ENCODE peak calls at places on chromosomes 11 and 22, in six cellular contexts. One of them, this sample, is unnamed.

GRCh38 chr11:96199563-96200025 is 143.4 kb downstream of the MAML2 start:
- DNase-seq in brain microvascular endothelial cell: peak
- DNase-seq in tibial artery: no peak
- DNase-seq in IMR-90: peak
- DNase-seq in SJSA1: peak
- DNase-seq in AG09309: peak
- DNase-seq in this sample: no peak

GRCh38 chr11:120956710-120957500 is 67.0 kb upstream of the TBCEL start:
- DNase-seq in brain microvascular endothelial cell: no peak
- DNase-seq in tibial artery: no peak
- DNase-seq in IMR-90: no peak
- DNase-seq in SJSA1: no peak
- DNase-seq in AG09309: no peak
- DNase-seq in this sample: peak

GRCh38 chr22:36900880-36901279 is 12.5 kb upstream of the CSF2RB start:
- DNase-seq in brain microvascular endothelial cell: no peak
- DNase-seq in tibial artery: no peak
- DNase-seq in IMR-90: no peak
- DNase-seq in SJSA1: no peak
- DNase-seq in AG09309: no peak
- DNase-seq in this sample: no peak

GRCh38 chr11:765802-766091 is 11.5 kb downstream of the GATD1 start:
- DNase-seq in brain microvascular endothelial cell: no peak
- DNase-seq in tibial artery: no peak
- DNase-seq in IMR-90: no peak
- DNase-seq in SJSA1: no peak
- DNase-seq in AG09309: no peak
- DNase-seq in this sample: no peak

GRCh38 chr22:33883961-33884808 is 36.1 kb downstream of the LARGE1 start:
- DNase-seq in brain microvascular endothelial cell: no peak
- DNase-seq in tibial artery: no peak
- DNase-seq in IMR-90: no peak
- DNase-seq in SJSA1: no peak
- DNase-seq in AG09309: no peak
- DNase-seq in this sample: no peak

GRCh38 chr11:131025020-131025419 is 108.7 kb upstream of the SNX19 start:
- DNase-seq in brain microvascular endothelial cell: peak
- DNase-seq in tibial artery: no peak
- DNase-seq in IMR-90: peak
- DNase-seq in SJSA1: no peak
- DNase-seq in AG09309: peak
- DNase-seq in this sample: peak

GRCh38 chr11:86749376-86749775 is 51.0 kb upstream of the PRSS23 start:
- DNase-seq in brain microvascular endothelial cell: no peak
- DNase-seq in tibial artery: no peak
- DNase-seq in IMR-90: no peak
- DNase-seq in SJSA1: no peak
- DNase-seq in AG09309: no peak
- DNase-seq in this sample: no peak

GRCh38 chr11:114472661-114473060 is 33.4 kb downstream of the REXO2 start:
- DNase-seq in brain microvascular endothelial cell: no peak
- DNase-seq in tibial artery: no peak
- DNase-seq in IMR-90: no peak
- DNase-seq in SJSA1: no peak
- DNase-seq in AG09309: no peak
- DNase-seq in this sample: no peak

GRCh38 chr11:94948070-94948617 is 25.2 kb downstream of the CWC15 start:
- DNase-seq in brain microvascular endothelial cell: no peak
- DNase-seq in tibial artery: no peak
- DNase-seq in IMR-90: peak
- DNase-seq in SJSA1: peak
- DNase-seq in AG09309: peak
- DNase-seq in this sample: no peak

GRCh38 chr11:114237321-114238280 is 58.6 kb upstream of the NNMT start:
- DNase-seq in brain microvascular endothelial cell: no peak
- DNase-seq in tibial artery: no peak
- DNase-seq in IMR-90: peak
- DNase-seq in SJSA1: no peak
- DNase-seq in AG09309: no peak
- DNase-seq in this sample: no peak

GRCh38 chr11:96464695-96465307 is 75.0 kb downstream of the JRKL start:
- DNase-seq in brain microvascular endothelial cell: peak
- DNase-seq in tibial artery: no peak
- DNase-seq in IMR-90: peak
- DNase-seq in SJSA1: peak
- DNase-seq in AG09309: peak
- DNase-seq in this sample: peak

GRCh38 chr22:50276143-50276542 is 6.0 kb upstream of the MAPK11 start:
- DNase-seq in brain microvascular endothelial cell: no peak
- DNase-seq in tibial artery: peak
- DNase-seq in IMR-90: peak
- DNase-seq in SJSA1: no peak
- DNase-seq in AG09309: no peak
- DNase-seq in this sample: peak

GRCh38 chr11:43354311-43354710 is 4.4 kb upstream of the TTC17 start:
- DNase-seq in brain microvascular endothelial cell: no peak
- DNase-seq in tibial artery: no peak
- DNase-seq in IMR-90: no peak
- DNase-seq in SJSA1: no peak
- DNase-seq in AG09309: no peak
- DNase-seq in this sample: no peak

GRCh38 chr22:19184276-19184997 is 5.9 kb upstream of the SLC25A1 start:
- DNase-seq in brain microvascular endothelial cell: no peak
- DNase-seq in tibial artery: no peak
- DNase-seq in IMR-90: no peak
- DNase-seq in SJSA1: no peak
- DNase-seq in AG09309: no peak
- DNase-seq in this sample: no peak

GRCh38 chr11:56740886-56741285 is 7.6 kb downstream of the OR9G4 start:
- DNase-seq in brain microvascular endothelial cell: no peak
- DNase-seq in tibial artery: no peak
- DNase-seq in IMR-90: no peak
- DNase-seq in SJSA1: no peak
- DNase-seq in AG09309: no peak
- DNase-seq in this sample: no peak

GRCh38 chr11:4180441-4181183 is 86.0 kb downstream of the RRM1 start:
- DNase-seq in brain microvascular endothelial cell: no peak
- DNase-seq in tibial artery: no peak
- DNase-seq in IMR-90: no peak
- DNase-seq in SJSA1: no peak
- DNase-seq in AG09309: no peak
- DNase-seq in this sample: no peak

GRCh38 chr22:26041931-26042330 is 127.3 kb upstream of the SEZ6L start:
- DNase-seq in brain microvascular endothelial cell: no peak
- DNase-seq in tibial artery: no peak
- DNase-seq in IMR-90: no peak
- DNase-seq in SJSA1: no peak
- DNase-seq in AG09309: no peak
- DNase-seq in this sample: no peak

GRCh38 chr11:1233351-1234053 is 10.6 kb downstream of the MUC5B start:
- DNase-seq in brain microvascular endothelial cell: no peak
- DNase-seq in tibial artery: peak
- DNase-seq in IMR-90: no peak
- DNase-seq in SJSA1: no peak
- DNase-seq in AG09309: no peak
- DNase-seq in this sample: no peak

GRCh38 chr11:85827768-85828639 is 17.1 kb upstream of the SYTL2 start:
- DNase-seq in brain microvascular endothelial cell: peak
- DNase-seq in tibial artery: no peak
- DNase-seq in IMR-90: peak
- DNase-seq in SJSA1: peak
- DNase-seq in AG09309: peak
- DNase-seq in this sample: no peak

GRCh38 chr11:122697636-122698167 is 42.2 kb downstream of the UBASH3B start:
- DNase-seq in brain microvascular endothelial cell: no peak
- DNase-seq in tibial artery: no peak
- DNase-seq in IMR-90: peak
- DNase-seq in SJSA1: no peak
- DNase-seq in AG09309: no peak
- DNase-seq in this sample: peak

GRCh38 chr11:10758959-10759358 is 7.9 kb downstream of the CTR9 start:
- DNase-seq in brain microvascular endothelial cell: no peak
- DNase-seq in tibial artery: no peak
- DNase-seq in IMR-90: no peak
- DNase-seq in SJSA1: no peak
- DNase-seq in AG09309: no peak
- DNase-seq in this sample: no peak

GRCh38 chr11:36371590-36371989 is 75.5 kb downstream of the PRR5L start:
- DNase-seq in brain microvascular endothelial cell: no peak
- DNase-seq in tibial artery: no peak
- DNase-seq in IMR-90: no peak
- DNase-seq in SJSA1: no peak
- DNase-seq in AG09309: no peak
- DNase-seq in this sample: no peak

GRCh38 chr11:101127699-101128570 is 1.7 kb downstream of the PGR start:
- DNase-seq in brain microvascular endothelial cell: no peak
- DNase-seq in tibial artery: peak
- DNase-seq in IMR-90: no peak
- DNase-seq in SJSA1: peak
- DNase-seq in AG09309: no peak
- DNase-seq in this sample: no peak

GRCh38 chr11:110349109-110349996 is 52.9 kb upstream of the RDX start:
- DNase-seq in brain microvascular endothelial cell: no peak
- DNase-seq in tibial artery: no peak
- DNase-seq in IMR-90: no peak
- DNase-seq in SJSA1: peak
- DNase-seq in AG09309: no peak
- DNase-seq in this sample: no peak

GRCh38 chr22:17706451-17706900 is 67.8 kb downstream of the BID start:
- DNase-seq in brain microvascular endothelial cell: peak
- DNase-seq in tibial artery: peak
- DNase-seq in IMR-90: peak
- DNase-seq in SJSA1: peak
- DNase-seq in AG09309: peak
- DNase-seq in this sample: peak

GRCh38 chr22:38137876-38138687 is 27.6 kb upstream of the BAIAP2L2 start:
- DNase-seq in brain microvascular endothelial cell: no peak
- DNase-seq in tibial artery: peak
- DNase-seq in IMR-90: no peak
- DNase-seq in SJSA1: no peak
- DNase-seq in AG09309: no peak
- DNase-seq in this sample: no peak

GRCh38 chr11:70303070-70303469 is 32.6 kb downstream of the PPFIA1 start:
- DNase-seq in brain microvascular endothelial cell: no peak
- DNase-seq in tibial artery: no peak
- DNase-seq in IMR-90: peak
- DNase-seq in SJSA1: no peak
- DNase-seq in AG09309: peak
- DNase-seq in this sample: no peak

GRCh38 chr11:121435796-121436511 is 16.2 kb upstream of the SORL1 start:
- DNase-seq in brain microvascular endothelial cell: no peak
- DNase-seq in tibial artery: no peak
- DNase-seq in IMR-90: no peak
- DNase-seq in SJSA1: no peak
- DNase-seq in AG09309: no peak
- DNase-seq in this sample: no peak

GRCh38 chr11:75022759-75023396 is 34.1 kb downstream of the NEU3 start:
- DNase-seq in brain microvascular endothelial cell: peak
- DNase-seq in tibial artery: peak
- DNase-seq in IMR-90: peak
- DNase-seq in SJSA1: peak
- DNase-seq in AG09309: peak
- DNase-seq in this sample: peak

GRCh38 chr11:75024068-75024449 is 35.3 kb downstream of the NEU3 start:
- DNase-seq in brain microvascular endothelial cell: no peak
- DNase-seq in tibial artery: no peak
- DNase-seq in IMR-90: no peak
- DNase-seq in SJSA1: no peak
- DNase-seq in AG09309: no peak
- DNase-seq in this sample: no peak

GRCh38 chr11:75023446-75024067 is 34.8 kb downstream of the NEU3 start:
- DNase-seq in brain microvascular endothelial cell: no peak
- DNase-seq in tibial artery: no peak
- DNase-seq in IMR-90: peak
- DNase-seq in SJSA1: no peak
- DNase-seq in AG09309: no peak
- DNase-seq in this sample: no peak

GRCh38 chr11:75024764-75025211 is 36.1 kb downstream of the NEU3 start:
- DNase-seq in brain microvascular endothelial cell: no peak
- DNase-seq in tibial artery: no peak
- DNase-seq in IMR-90: no peak
- DNase-seq in SJSA1: no peak
- DNase-seq in AG09309: no peak
- DNase-seq in this sample: no peak

GRCh38 chr11:75022289-75022688 is 33.6 kb downstream of the NEU3 start:
- DNase-seq in brain microvascular endothelial cell: no peak
- DNase-seq in tibial artery: no peak
- DNase-seq in IMR-90: no peak
- DNase-seq in SJSA1: no peak
- DNase-seq in AG09309: no peak
- DNase-seq in this sample: no peak
- H3K4me3 ChIP-seq in brain microvascular endothelial cell: no peak
- H3K4me3 ChIP-seq in tibial artery: no peak
- H3K4me3 ChIP-seq in IMR-90: no peak
- H3K4me3 ChIP-seq in SJSA1: no peak
- H3K4me3 ChIP-seq in AG09309: no peak
- H3K4me3 ChIP-seq in this sample: no peak

GRCh38 chr11:3051435-3052108 is 5.7 kb downstream of the CARS1 start:
- DNase-seq in brain microvascular endothelial cell: no peak
- DNase-seq in tibial artery: no peak
- DNase-seq in IMR-90: no peak
- DNase-seq in SJSA1: no peak
- DNase-seq in AG09309: no peak
- DNase-seq in this sample: no peak
- H3K4me3 ChIP-seq in brain microvascular endothelial cell: no peak
- H3K4me3 ChIP-seq in tibial artery: no peak
- H3K4me3 ChIP-seq in IMR-90: no peak
- H3K4me3 ChIP-seq in SJSA1: no peak
- H3K4me3 ChIP-seq in AG09309: no peak
- H3K4me3 ChIP-seq in this sample: no peak

GRCh38 chr11:64720640-64721358 is 2.2 kb downstream of the NRXN2 start:
- DNase-seq in brain microvascular endothelial cell: no peak
- DNase-seq in tibial artery: no peak
- DNase-seq in IMR-90: no peak
- DNase-seq in SJSA1: no peak
- DNase-seq in AG09309: no peak
- DNase-seq in this sample: no peak
- H3K4me3 ChIP-seq in brain microvascular endothelial cell: no peak
- H3K4me3 ChIP-seq in tibial artery: no peak
- H3K4me3 ChIP-seq in IMR-90: no peak
- H3K4me3 ChIP-seq in SJSA1: no peak
- H3K4me3 ChIP-seq in AG09309: no peak
- H3K4me3 ChIP-seq in this sample: no peak

DNA sequence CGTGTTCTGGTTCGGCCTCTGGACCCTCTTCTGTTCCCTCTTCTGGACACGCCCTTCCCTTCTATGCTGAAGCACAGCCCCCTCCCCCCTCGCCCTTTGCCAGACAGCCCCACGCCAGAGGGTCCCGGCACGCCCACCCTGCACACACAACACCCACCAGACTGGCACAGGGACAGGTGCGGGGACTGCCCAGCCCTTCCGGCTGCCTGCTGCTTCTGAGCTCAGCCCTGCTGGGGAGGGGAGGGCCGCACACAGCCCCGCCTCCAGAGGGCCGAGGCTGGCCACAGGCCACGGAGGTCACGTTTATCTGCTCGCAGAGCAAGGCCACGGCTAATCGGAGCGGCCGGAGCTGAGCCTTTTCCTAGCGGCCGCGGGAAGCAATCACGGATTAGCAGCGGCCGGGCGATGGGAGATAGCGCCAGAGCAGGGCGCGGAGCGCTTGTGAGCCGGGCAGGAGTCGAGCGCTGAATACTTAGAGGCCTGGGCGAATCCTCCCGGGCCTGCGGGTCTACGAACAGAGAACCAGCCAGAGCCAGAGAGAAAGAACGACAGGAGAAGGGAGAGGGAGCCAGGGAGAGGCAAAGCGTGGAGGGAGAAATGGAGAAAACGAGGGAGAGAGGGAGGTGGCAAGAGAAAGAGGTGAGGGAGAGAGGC is 21.5 kb downstream of the OTUB1 start:
- DNase-seq in brain microvascular endothelial cell: no peak
- DNase-seq in tibial artery: peak
- DNase-seq in IMR-90: no peak
- DNase-seq in SJSA1: no peak
- DNase-seq in AG09309: no peak
- DNase-seq in this sample: no peak
- H3K4me3 ChIP-seq in brain microvascular endothelial cell: no peak
- H3K4me3 ChIP-seq in tibial artery: peak
- H3K4me3 ChIP-seq in IMR-90: no peak
- H3K4me3 ChIP-seq in SJSA1: no peak
- H3K4me3 ChIP-seq in AG09309: peak
- H3K4me3 ChIP-seq in this sample: no peak